ENCODE peak calls at places on chromosomes 13 and 19, in six cellular contexts. V is GM12878, C is GM12891, Z is H1, X is HepG2, O is K562. W is an unnamed sample.

GRCh38 chr13:41075034-41075433 is 13.7 kb downstream of the WBP4 start:
- DNase-seq in V (no peak), C (no peak), Z (no peak), X (no peak), O (peak), W (no peak)

GRCh38 chr13:40060318-40061007 is 405.0 kb downstream of the COG6 start:
- DNase-seq in V (peak), C (no peak), Z (no peak), X (no peak), O (no peak), W (peak)

GRCh38 chr19:33040994-33041827 is 23.5 kb downstream of the RHPN2 start:
- DNase-seq in V (peak), C (no peak), Z (no peak), X (peak), O (no peak), W (no peak)

GRCh38 chr19:55179570-55180484 is at the start of gene SYT5:
- DNase-seq in V (no peak), C (peak), Z (no peak), X (no peak), O (peak), W (peak)

GRCh38 chr19:35013820-35014754 is 14.0 kb downstream of the GRAMD1A start:
- DNase-seq in V (no peak), C (no peak), Z (no peak), X (no peak), O (no peak), W (no peak)

GRCh38 chr13:82947121-82948077 is 934.9 kb downstream of the SLITRK1 start:
- DNase-seq in V (no peak), C (no peak), Z (no peak), X (no peak), O (no peak), W (no peak)

GRCh38 chr13:48579167-48579918 is 46.5 kb upstream of the RCBTB2 start:
- DNase-seq in V (peak), C (no peak), Z (no peak), X (no peak), O (no peak), W (no peak)

GRCh38 chr19:18770663-18771327 is 20.3 kb downstream of the COMP start:
- DNase-seq in V (no peak), C (no peak), Z (no peak), X (no peak), O (no peak), W (no peak)

GRCh38 chr19:29879655-29879974 is 62.4 kb upstream of the URI1 start:
- DNase-seq in V (no peak), C (no peak), Z (no peak), X (no peak), O (no peak), W (no peak)

GRCh38 chr19:703651-704446 is 4.9 kb upstream of the PALM start:
- DNase-seq in V (no peak), C (peak), Z (peak), X (peak), O (peak), W (peak)

GRCh38 chr19:38233740-38234251 is 9.8 kb upstream of the DPF1 start:
- DNase-seq in V (no peak), C (peak), Z (no peak), X (peak), O (peak), W (peak)

GRCh38 chr19:53132231-53132991 is at the start of gene ZNF415:
- DNase-seq in V (no peak), C (peak), Z (peak), X (no peak), O (no peak), W (no peak)

GRCh38 chr13:83709751-83710515 is 172.3 kb downstream of the SLITRK1 start:
- DNase-seq in V (no peak), C (no peak), Z (no peak), X (no peak), O (no peak), W (no peak)

GRCh38 chr13:27170521-27171243 is 929 bp downstream of the USP12 start:
- DNase-seq in V (no peak), C (peak), Z (no peak), X (peak), O (peak), W (no peak)

GRCh38 chr19:5050016-5050656 is 81.2 kb downstream of the KDM4B start:
- DNase-seq in V (no peak), C (no peak), Z (no peak), X (no peak), O (no peak), W (no peak)

GRCh38 chr13:112168771-112169170 is 101.8 kb downstream of the SOX1 start:
- DNase-seq in V (no peak), C (no peak), Z (no peak), X (no peak), O (no peak), W (no peak)

GRCh38 chr13:74325106-74325505 is 190.9 kb upstream of the KLF12 start:
- DNase-seq in V (no peak), C (no peak), Z (no peak), X (peak), O (no peak), W (no peak)

GRCh38 chr13:98960331-98961203 is 17.3 kb downstream of the DOCK9 start:
- DNase-seq in V (no peak), C (no peak), Z (no peak), X (no peak), O (no peak), W (no peak)

GRCh38 chr19:7251502-7251901 is 42.7 kb downstream of the INSR start:
- DNase-seq in V (no peak), C (peak), Z (no peak), X (no peak), O (no peak), W (no peak)

GRCh38 chr13:23391752-23392151 is 41.8 kb downstream of the SACS start:
- DNase-seq in V (no peak), C (no peak), Z (no peak), X (no peak), O (no peak), W (no peak)

GRCh38 chr19:45468159-45468651 is 409 bp downstream of the FOSB start:
- DNase-seq in V (no peak), C (no peak), Z (no peak), X (no peak), O (no peak), W (no peak)

GRCh38 chr19:36111200-36111539 is 227 bp downstream of the OVOL3 start:
- DNase-seq in V (no peak), C (no peak), Z (no peak), X (no peak), O (no peak), W (no peak)

GRCh38 chr13:49840266-49840665 is 47.8 kb upstream of the KPNA3 start:
- DNase-seq in V (no peak), C (no peak), Z (no peak), X (peak), O (no peak), W (no peak)

GRCh38 chr13:23731709-23732108 is 157.5 kb downstream of the MIPEP start:
- DNase-seq in V (no peak), C (no peak), Z (no peak), X (no peak), O (no peak), W (no peak)

GRCh38 chr13:104571161-104571889 is 1505.1 kb upstream of the SLC10A2 start:
- DNase-seq in V (no peak), C (no peak), Z (peak), X (peak), O (no peak), W (no peak)

GRCh38 chr13:38042771-38043170 is 173.2 kb upstream of the TRPC4 start:
- DNase-seq in V (no peak), C (no peak), Z (no peak), X (no peak), O (no peak), W (no peak)

GRCh38 chr19:8361921-8362793 is 1.8 kb upstream of the ANGPTL4 start:
- DNase-seq in V (no peak), C (no peak), Z (no peak), X (peak), O (no peak), W (no peak)

GRCh38 chr13:20127563-20128458 is 33.0 kb downstream of the GJA3 start:
- DNase-seq in V (no peak), C (no peak), Z (no peak), X (peak), O (no peak), W (peak)

GRCh38 chr13:98508280-98509074 is 68.4 kb downstream of the STK24 start:
- DNase-seq in V (no peak), C (no peak), Z (no peak), X (peak), O (no peak), W (no peak)

GRCh38 chr19:48745208-48745995 is 1.3 kb downstream of the IZUMO1 start:
- DNase-seq in V (no peak), C (peak), Z (no peak), X (peak), O (peak), W (peak)

GRCh38 chr19:5403968-5404640 is 51.1 kb upstream of the ZNRF4 start:
- DNase-seq in V (no peak), C (peak), Z (peak), X (peak), O (peak), W (peak)

GRCh38 chr13:50686547-50686946 is 156.9 kb downstream of the DLEU7 start:
- DNase-seq in V (no peak), C (peak), Z (no peak), X (no peak), O (no peak), W (no peak)

GRCh38 chr13:81326913-81327312 is 986.0 kb upstream of the SPRY2 start:
- DNase-seq in V (no peak), C (no peak), Z (no peak), X (no peak), O (no peak), W (no peak)

GRCh38 chr19:29517946-29518345 is 7.8 kb upstream of the VSTM2B start:
- DNase-seq in V (no peak), C (no peak), Z (no peak), X (no peak), O (no peak), W (no peak)

GRCh38 chr13:37515226-37515625 is 83.3 kb downstream of the POSTN start:
- DNase-seq in V (no peak), C (no peak), Z (no peak), X (no peak), O (no peak), W (no peak)

GRCh38 chr19:12639901-12640613 is 26.5 kb downstream of the MAN2B1 start:
- DNase-seq in V (peak), C (peak), Z (peak), X (peak), O (peak), W (peak)

GRCh38 chr13:110563463-110563774 is 1.9 kb upstream of the RAB20 start:
- DNase-seq in V (no peak), C (no peak), Z (no peak), X (no peak), O (no peak), W (no peak)

GRCh38 chr13:31046711-31047279 is 114.3 kb downstream of the TEX26 start:
- DNase-seq in V (no peak), C (no peak), Z (no peak), X (no peak), O (no peak), W (no peak)

GRCh38 chr19:51751655-51752054 is at the start of gene FPR1:
- DNase-seq in V (no peak), C (no peak), Z (no peak), X (no peak), O (no peak), W (no peak)

GRCh38 chr19:16889883-16890460 is 1.2 kb downstream of the F2RL3 start:
- DNase-seq in V (no peak), C (no peak), Z (no peak), X (no peak), O (peak), W (no peak)
- TF ChIP-seq TAF1 in V (no peak), C (no peak), Z (no peak), X (no peak), O (no peak), W (no peak)

DNA sequence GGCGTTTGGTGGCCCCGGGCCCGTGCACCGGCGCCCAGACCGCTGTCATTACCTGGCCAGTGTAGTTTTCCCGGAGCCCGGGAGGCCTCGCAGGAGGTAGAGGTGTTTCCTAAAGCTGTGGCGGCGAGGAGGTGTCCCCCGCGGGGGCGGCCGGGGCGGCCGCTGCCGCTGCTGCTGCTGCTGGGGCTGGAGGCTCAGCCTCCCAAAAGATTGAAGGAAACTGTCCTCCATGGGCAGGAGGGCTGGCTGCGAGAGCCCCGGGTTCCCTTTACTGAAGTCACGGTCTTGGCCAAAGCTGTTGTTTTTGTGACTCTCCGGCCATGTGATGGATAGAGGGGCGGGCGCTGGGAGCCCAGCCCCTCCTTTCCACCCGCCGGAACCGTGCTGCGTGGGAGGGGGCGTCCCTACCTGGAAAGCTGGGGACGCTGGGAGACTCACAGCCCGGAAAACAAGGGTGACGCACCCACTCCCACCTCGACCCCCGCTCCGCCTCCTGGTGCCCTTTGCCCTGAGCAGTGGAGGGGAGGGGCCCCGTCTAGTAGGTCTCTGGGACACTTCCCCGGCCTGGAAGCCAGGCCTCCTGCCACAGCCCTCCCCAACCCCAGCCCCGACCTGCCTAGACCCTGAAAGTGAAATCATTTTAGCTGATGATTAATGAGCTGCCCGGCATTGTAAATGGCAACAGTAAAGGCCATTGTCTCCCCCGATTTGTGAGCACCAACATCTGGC is at the start of gene N4BP2L1:
- DNase-seq in V (peak), C (peak), Z (no peak), X (peak), O (no peak), W (peak)
- TF ChIP-seq POLR2A in V (peak), C (peak), Z (no peak), X (peak), O (no peak), W (peak)

DNA sequence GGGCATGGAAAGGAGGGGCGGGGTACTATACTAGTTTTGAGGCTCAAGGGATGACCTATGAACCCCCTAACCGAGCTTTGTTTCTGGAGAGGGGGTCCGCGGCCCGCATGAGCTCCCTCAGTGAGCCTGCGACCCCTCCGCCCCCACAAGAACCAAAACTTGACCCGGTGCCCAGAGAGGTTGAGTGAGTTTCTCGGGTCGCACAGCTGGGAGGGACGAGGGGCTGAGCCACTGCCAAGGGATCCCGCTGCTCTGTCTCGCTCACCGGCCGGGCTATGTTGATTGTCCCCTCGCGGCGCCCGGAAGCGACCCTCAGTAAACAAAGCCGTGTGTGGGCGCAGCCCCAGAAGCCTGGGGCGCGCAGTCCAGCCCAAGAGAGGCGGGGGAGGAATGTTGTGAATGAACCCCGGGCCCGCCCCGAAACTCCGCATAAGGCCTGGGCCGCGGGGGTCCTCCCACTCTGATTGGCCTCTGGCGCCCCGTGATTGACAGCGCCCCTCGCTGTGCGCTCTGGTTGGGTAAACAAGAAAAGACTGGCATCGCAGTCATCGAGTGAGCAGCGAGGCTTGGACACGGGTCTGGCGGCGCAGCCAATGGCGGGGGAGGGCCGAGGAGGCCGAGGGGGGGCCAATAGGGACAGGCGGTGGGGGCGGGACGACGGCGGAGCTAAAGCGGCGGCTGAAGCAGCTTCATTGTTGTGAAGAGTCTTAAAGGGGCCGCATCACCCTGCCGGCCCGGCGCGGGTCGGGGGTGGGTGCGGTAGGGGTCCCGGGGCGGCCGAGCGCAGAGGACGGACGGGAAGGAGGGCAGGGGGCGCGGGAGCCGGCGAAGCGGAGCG is at the start of gene ZSWIM4:
- DNase-seq in V (peak), C (peak), Z (peak), X (peak), O (peak), W (peak)
- TF ChIP-seq POLR2AphosphoS5 in V (peak), C (no peak), Z (peak), X (no peak), O (no peak), W (no peak)

DNA sequence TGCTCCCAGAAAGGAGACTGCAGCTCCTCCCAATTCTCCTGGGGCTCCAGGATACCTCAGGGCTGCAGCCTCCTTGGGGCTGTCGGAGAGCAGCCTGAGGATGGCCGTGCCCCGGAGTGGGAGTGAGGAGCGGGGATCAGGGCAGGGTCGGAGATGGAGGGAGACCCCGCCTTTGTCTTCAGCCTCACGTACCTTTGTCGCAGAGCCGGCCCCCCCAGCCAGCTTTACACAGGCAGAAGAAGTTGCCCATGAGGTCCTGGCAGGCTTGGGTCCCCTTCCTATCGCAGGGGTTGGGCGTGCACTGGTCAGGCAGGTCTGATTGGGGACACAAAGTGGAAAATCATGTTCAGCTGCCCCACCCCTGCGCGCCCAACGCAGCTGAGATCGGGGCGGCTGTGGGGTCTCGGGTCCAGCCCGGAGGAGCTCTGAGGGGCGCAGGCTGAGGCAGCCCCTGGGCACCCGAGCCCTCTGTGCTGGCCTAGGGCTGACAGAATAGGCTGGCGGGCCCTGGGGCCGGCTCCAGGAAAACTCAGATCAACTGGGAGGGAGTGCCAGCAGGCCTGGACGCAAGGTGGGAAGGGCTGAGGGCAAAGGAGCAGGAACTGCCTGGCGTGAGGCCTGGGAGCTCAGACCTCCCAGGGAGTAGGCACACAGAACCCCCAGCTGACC is 24.2 kb downstream of the GAS6 start:
- DNase-seq in V (no peak), C (no peak), Z (no peak), X (no peak), O (no peak), W (no peak)
- TF ChIP-seq TAF1 in V (no peak), C (no peak), Z (no peak), X (no peak), O (no peak), W (no peak)

GRCh38 chr19:47240996-47241918 is 10.3 kb upstream of the BBC3 start:
- DNase-seq in V (no peak), C (peak), Z (peak), X (peak), O (peak), W (no peak)
- TF ChIP-seq POLR2A in V (no peak), C (no peak), Z (no peak), X (no peak), O (no peak), W (no peak)